ENCODE peak calls at places on chromosomes 5 and 9, in four cellular contexts. E is GM12878, V is K562, X is HepG2. G is an unnamed sample.

GRCh38 chr5:148379340-148379739 is 4.4 kb upstream of the FBXO38 start:
- DNase-seq in E (no peak), V (no peak), X (no peak), G (no peak)

GRCh38 chr9:69346596-69347390 is 21.8 kb downstream of the ENTREP1 start:
- DNase-seq in E (no peak), V (no peak), X (no peak), G (no peak)

GRCh38 chr9:96342553-96343245 is 40.7 kb upstream of the HSD17B3 start:
- DNase-seq in E (no peak), V (no peak), X (no peak), G (no peak)

GRCh38 chr9:130380920-130381469 is 63.8 kb upstream of the ASS1 start:
- DNase-seq in E (no peak), V (no peak), X (no peak), G (no peak)

GRCh38 chr5:81759632-81760005 is 8.7 kb upstream of the SSBP2 start:
- DNase-seq in E (no peak), V (no peak), X (no peak), G (no peak)

GRCh38 chr5:53087596-53087995 is 22.0 kb downstream of the MOCS2 start:
- DNase-seq in E (no peak), V (no peak), X (no peak), G (no peak)

GRCh38 chr9:84435902-84436301 is 95.3 kb upstream of the SLC28A3 start:
- DNase-seq in E (no peak), V (no peak), X (no peak), G (no peak)

GRCh38 chr9:10265102-10265708 is 347.6 kb downstream of the PTPRD start:
- DNase-seq in E (no peak), V (no peak), X (no peak), G (no peak)

GRCh38 chr5:76422175-76422574 is 19.1 kb downstream of the IQGAP2 start:
- DNase-seq in E (no peak), V (no peak), X (no peak), G (no peak)
- TF ChIP-seq BHLHE40 in E (no peak), V (no peak), X (no peak), G (no peak)

DNA sequence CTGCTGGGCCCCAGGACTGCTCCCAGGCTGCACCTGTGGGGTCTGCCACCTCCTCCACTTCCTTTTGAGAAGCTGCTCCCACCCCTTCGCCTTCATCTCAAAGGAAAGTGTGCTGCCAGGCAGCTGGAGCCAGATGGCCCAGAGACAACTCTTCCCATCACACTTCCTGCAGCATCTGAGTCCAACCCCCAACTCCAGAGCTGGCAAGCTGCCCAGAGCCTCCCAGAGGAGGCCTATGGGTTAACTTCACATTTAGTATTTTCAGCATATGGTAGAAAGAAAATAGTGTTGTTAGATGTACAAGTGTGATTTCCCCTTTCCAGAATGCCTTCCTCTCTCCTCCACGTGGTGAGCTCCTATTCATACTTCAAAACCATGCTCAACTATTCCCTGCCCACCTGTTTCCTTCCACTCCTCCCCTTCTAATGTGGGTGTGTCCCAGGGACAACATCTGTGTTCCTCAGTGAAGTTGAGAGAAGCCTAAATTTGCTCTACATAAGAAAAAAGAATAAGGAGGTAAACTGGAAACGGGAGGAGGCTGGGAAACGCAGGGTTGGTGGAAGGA is 38.6 kb upstream of the KCNMB1 start:
- DNase-seq in E (no peak), V (no peak), X (no peak), G (no peak)
- TF ChIP-seq TARDBP in E (no peak), V (no peak), X (no peak), G (no peak)

DNA sequence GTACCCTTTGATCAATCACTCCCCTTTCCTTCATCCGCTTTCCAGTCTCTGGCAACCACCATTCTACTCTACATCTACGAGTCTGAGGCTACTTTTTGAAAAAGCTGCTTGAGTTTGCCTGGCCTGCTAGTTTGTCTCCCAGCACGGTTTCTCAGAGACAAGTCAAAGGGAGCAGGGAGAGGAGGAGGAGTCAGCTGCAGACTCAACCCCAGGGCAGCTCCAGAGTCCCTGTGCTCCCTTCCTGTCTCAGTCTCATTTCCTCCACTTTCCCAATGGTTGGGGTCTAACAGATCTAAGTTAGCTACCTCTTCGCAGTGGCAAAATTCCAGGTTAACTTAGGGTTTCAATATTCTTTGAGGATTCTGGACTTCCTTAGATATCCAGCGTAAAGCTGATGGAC is 80.0 kb upstream of the PCA3 start:
- DNase-seq in E (no peak), V (no peak), X (no peak), G (no peak)
- TF ChIP-seq FOXM1 in E (no peak), V (no peak), X (no peak), G (no peak)

DNA sequence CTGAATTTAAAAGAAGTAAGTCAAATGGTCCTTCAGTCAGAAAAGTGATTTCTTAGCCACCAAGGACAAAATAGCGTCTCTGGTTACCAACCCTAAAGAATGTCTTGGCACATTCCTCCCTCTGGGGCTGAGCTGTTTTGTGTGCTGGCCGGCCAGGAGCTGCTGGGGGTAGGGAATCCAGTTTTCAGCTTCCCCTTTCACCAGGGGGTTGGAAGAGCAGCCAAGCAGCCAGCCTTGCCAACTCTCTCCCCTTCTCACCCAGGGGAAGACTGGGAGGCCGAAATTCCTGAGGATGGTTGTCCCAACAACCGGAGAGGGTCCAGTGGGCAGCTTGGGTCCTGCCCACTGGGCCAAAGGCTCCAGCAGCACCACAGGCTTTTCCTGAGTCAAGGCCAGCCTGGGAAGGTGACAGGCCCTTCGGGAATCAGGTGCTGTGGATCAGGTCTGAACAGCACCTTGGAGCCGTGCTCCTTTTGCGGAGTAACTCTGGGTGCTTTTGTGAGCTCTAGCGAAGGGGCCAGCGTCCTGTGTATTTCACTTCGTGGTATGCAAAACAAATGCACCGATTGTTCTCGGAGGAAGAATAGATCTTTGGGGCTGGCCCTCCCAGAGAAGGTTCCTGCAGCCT is 4.2 kb downstream of the WWC1 start:
- DNase-seq in E (no peak), V (no peak), X (no peak), G (peak)
- TF ChIP-seq BHLHE40 in E (no peak), V (no peak), X (no peak), G (no peak)

GRCh38 chr9:437066-438015 is 222.7 kb downstream of the DOCK8 start:
- DNase-seq in E (no peak), V (no peak), X (no peak), G (no peak)

GRCh38 chr9:441131-441530 is 226.5 kb downstream of the DOCK8 start:
- DNase-seq in E (no peak), V (no peak), X (no peak), G (no peak)

GRCh38 chr9:438961-439768 is 224.5 kb downstream of the DOCK8 start:
- DNase-seq in E (no peak), V (no peak), X (no peak), G (no peak)

GRCh38 chr9:438066-438465 is 223.4 kb downstream of the DOCK8 start:
- DNase-seq in E (no peak), V (no peak), X (no peak), G (no peak)
- TF ChIP-seq TARDBP in E (no peak), V (no peak), X (no peak), G (no peak)

DNA sequence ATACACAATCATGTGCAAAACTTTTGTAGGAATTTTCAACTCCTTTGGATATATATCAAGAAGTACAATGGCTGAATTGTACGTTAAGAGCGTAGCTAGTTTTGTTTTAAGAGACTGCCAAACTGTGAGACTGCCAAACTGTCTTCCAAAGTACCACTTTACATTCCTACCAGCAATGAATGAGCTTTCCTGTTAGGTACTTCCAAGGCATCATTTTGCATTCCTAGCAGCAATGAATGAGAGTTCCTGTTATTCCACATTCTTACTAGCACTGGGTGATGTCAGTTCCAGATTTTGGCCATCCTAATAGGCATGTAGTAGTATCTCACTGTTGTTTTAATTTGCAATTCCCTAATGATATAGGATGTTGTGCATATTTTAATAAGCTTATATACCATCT is 219.3 kb downstream of the KCNN2 start:
- DNase-seq in E (no peak), V (no peak), X (no peak), G (no peak)
- TF ChIP-seq FOXM1 in E (no peak), V (no peak), X (no peak), G (no peak)

DNA sequence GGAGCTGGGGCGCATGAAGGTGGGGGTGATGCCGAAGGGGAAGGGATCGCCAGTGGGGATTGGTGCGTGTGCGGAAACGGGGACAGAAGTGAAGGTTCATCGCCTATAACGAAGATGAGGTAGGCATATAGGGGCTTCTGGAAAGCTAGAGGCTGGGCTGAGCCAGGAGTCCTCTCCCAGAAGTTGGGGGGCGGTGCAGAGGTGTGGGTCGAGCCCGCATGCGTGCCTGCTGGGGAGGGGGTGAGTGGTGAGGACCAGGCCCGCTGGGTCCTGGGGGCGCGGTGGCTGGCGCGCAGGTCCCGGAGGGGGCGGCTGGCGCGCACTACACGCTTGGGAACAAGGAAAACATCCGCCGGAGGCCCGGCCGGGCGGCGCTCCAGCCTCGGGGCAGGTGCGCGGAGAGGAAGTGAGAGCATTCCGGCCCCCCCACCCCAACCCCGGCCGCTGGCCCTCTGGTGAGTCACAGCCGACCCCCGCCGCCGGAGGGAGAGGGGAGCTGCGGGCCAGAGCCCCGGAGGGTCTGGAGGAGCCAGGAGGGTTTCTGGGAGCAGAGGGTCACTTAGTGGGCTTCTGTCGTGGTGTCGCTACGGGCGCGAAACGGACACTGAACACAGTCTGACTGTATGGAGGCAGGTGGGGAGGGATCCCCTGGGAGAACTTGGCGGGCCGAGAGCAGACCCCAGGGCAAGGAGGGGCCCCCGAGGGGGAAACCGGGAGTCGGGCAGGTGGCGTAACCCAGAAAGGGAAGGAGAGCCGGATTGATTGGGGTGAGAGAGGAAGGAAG is 2.9 kb upstream of the MSMP start:
- DNase-seq in E (no peak), V (peak), X (peak), G (no peak)
- TF ChIP-seq BHLHE40 in E (no peak), V (no peak), X (no peak), G (no peak)

GRCh38 chr5:178274826-178275537 is 42.4 kb upstream of the PHYKPL start:
- DNase-seq in E (no peak), V (no peak), X (no peak), G (no peak)

GRCh38 chr5:178273041-178273440 is 40.4 kb upstream of the PHYKPL start:
- DNase-seq in E (no peak), V (no peak), X (no peak), G (no peak)

GRCh38 chr5:178271726-178272479 is 39.3 kb upstream of the PHYKPL start:
- DNase-seq in E (no peak), V (no peak), X (no peak), G (no peak)

GRCh38 chr5:178272591-178272990 is 40.0 kb upstream of the PHYKPL start:
- DNase-seq in E (no peak), V (no peak), X (no peak), G (no peak)

GRCh38 chr5:178273665-178274541 is 41.3 kb upstream of the PHYKPL start:
- DNase-seq in E (no peak), V (no peak), X (no peak), G (no peak)
- TF ChIP-seq TARDBP in E (no peak), V (no peak), X (no peak), G (no peak)

DNA sequence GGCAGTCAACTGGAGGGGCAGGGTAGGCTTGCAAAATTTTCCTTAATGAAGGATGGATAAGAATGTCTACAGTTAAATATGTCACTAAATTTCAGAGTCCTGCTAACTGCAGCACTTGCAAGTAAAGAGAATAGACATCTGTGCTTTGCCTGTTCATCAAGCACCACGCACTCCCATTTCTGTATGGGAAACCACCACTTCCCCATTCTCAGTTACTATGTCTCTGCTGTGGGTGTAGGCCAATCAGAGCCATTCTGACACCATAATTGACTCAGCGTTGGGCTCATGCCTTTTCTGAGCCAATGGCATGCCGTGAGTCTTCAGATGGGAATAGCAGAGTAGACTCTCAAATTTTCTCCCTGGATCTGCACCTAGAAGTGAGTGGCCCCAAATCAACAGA is 247.5 kb downstream of the GABRB2 start:
- DNase-seq in E (no peak), V (no peak), X (no peak), G (no peak)
- TF ChIP-seq FOXM1 in E (no peak), V (no peak), X (no peak), G (no peak)

GRCh38 chr9:131492070-131492469 is 10.6 kb upstream of the POMT1 start:
- DNase-seq in E (no peak), V (no peak), X (no peak), G (no peak)
- TF ChIP-seq BHLHE40 in E (no peak), V (no peak), X (no peak), G (no peak)

G was measured in HEK293T.